ENCODE peak calls at places on chromosome 15, in four cellular contexts. One of them, this sample, is unnamed.

GRCh38 chr15:22892333-22892732 is 53.9 kb downstream of the NIPA2 start:
- DNase-seq in T-helper 22 cell: no peak
- DNase-seq in ecto neural progenitor cell: no peak
- DNase-seq in neuronal stem cell: no peak
- DNase-seq in this sample: no peak

GRCh38 chr15:58269455-58270414 is 131.6 kb downstream of the AQP9 start:
- DNase-seq in neuronal stem cell: peak
- DNase-seq in ecto neural progenitor cell: peak
- DNase-seq in T-helper 22 cell: no peak
- DNase-seq in this sample: no peak

GRCh38 chr15:39936187-39936586 is 2.3 kb downstream of the EIF2AK4 start:
- DNase-seq in ecto neural progenitor cell: no peak
- DNase-seq in T-helper 22 cell: no peak
- DNase-seq in neuronal stem cell: no peak
- DNase-seq in this sample: no peak

GRCh38 chr15:56371495-56372147 is 6.4 kb downstream of the TEX9 start:
- DNase-seq in neuronal stem cell: no peak
- DNase-seq in ecto neural progenitor cell: no peak
- DNase-seq in T-helper 22 cell: no peak
- DNase-seq in this sample: no peak

GRCh38 chr15:78638658-78639314 is 2.2 kb downstream of the CHRNB4 start:
- DNase-seq in T-helper 22 cell: no peak
- DNase-seq in ecto neural progenitor cell: peak
- DNase-seq in neuronal stem cell: peak
- DNase-seq in this sample: no peak

GRCh38 chr15:39313467-39313866 is 267.4 kb upstream of the THBS1 start:
- DNase-seq in neuronal stem cell: no peak
- DNase-seq in ecto neural progenitor cell: no peak
- DNase-seq in T-helper 22 cell: no peak
- DNase-seq in this sample: no peak

GRCh38 chr15:60854858-60855568 is 374.1 kb downstream of the RORA start:
- DNase-seq in neuronal stem cell: no peak
- DNase-seq in ecto neural progenitor cell: no peak
- DNase-seq in T-helper 22 cell: no peak
- DNase-seq in this sample: no peak

GRCh38 chr15:38084289-38084688 is 149.8 kb downstream of the TMCO5A start:
- DNase-seq in neuronal stem cell: no peak
- DNase-seq in ecto neural progenitor cell: no peak
- DNase-seq in T-helper 22 cell: no peak
- DNase-seq in this sample: no peak

GRCh38 chr15:42385206-42385979 is 26.1 kb downstream of the CAPN3 start:
- DNase-seq in T-helper 22 cell: no peak
- DNase-seq in ecto neural progenitor cell: peak
- DNase-seq in neuronal stem cell: peak
- DNase-seq in this sample: no peak